ENCODE peak calls at places on chromosomes 5 and 9, in eight cellular contexts. U, X, W, M, I, V, E and Q are unnamed samples.
A peak's percentile ranks its signal among the peaks of the same experiment; 100 is the strongest.

GRCh38 chr9:96599298-96599697 is 20.3 kb downstream of the CDC14B start:
- DNase-seq in W (no peak), X (no peak), U (no peak), I (no peak), E (no peak), M (no peak), V (no peak), Q (no peak)

GRCh38 chr5:99639905-99640304 is 711.1 kb upstream of the CHD1 start:
- DNase-seq in W (no peak), M (no peak), I (no peak), V (no peak), E (no peak), X (no peak), U (no peak), Q (no peak)

GRCh38 chr9:114677418-114677817 is 4.6 kb downstream of the TEX48 start:
- DNase-seq in U (no peak), V (no peak), M (no peak), W (peak; percentile 100), X (no peak), I (peak; percentile 95), E (peak; percentile 18), Q (peak; percentile 99)

GRCh38 chr5:107705390-107706014 is 34.8 kb upstream of the EFNA5 start:
- DNase-seq in V (no peak), X (no peak), M (no peak), U (no peak), I (peak; percentile 13), E (no peak), W (peak; percentile 80), Q (peak; percentile 25)

GRCh38 chr5:107578051-107578635 is 92.6 kb downstream of the EFNA5 start:
- DNase-seq in M (no peak), V (no peak), W (peak; percentile 26), X (no peak), U (no peak), E (no peak), I (peak; percentile 28), Q (no peak)

GRCh38 chr5:154276236-154276792 is 85.8 kb downstream of the GALNT10 start:
- DNase-seq in E (no peak), X (no peak), W (no peak), M (no peak), V (no peak), I (no peak), U (no peak), Q (no peak)

GRCh38 chr5:3340471-3340870 is 255.2 kb upstream of the IRX1 start:
- DNase-seq in M (no peak), V (no peak), I (no peak), W (no peak), U (no peak), X (no peak), E (no peak), Q (no peak)

GRCh38 chr5:138078006-138078643 is 5.7 kb upstream of the WNT8A start:
- DNase-seq in I (no peak), W (no peak), M (peak; percentile 39), E (no peak), V (no peak), X (no peak), U (no peak), Q (no peak)

GRCh38 chr5:151692312-151692711 is 5.6 kb upstream of the SPARC start:
- DNase-seq in M (no peak), X (no peak), U (no peak), E (no peak), I (no peak), W (peak; percentile 19), V (no peak), Q (no peak)

GRCh38 chr9:124485936-124486335 is 21.3 kb downstream of the NR5A1 start:
- DNase-seq in X (no peak), E (no peak), W (no peak), U (no peak), V (no peak), I (no peak), M (no peak), Q (no peak)

GRCh38 chr5:14895301-14895700 is 23.7 kb upstream of the ANKH start:
- DNase-seq in W (no peak), X (no peak), U (no peak), M (no peak), V (no peak), I (no peak), E (peak; percentile 65), Q (no peak)

GRCh38 chr9:4327504-4328191 is 27.8 kb upstream of the GLIS3 start:
- DNase-seq in W (peak; percentile 84), I (no peak), X (no peak), M (peak; percentile 20), V (no peak), U (no peak), E (no peak), Q (no peak)

GRCh38 chr5:180670586-180671359 is 21.4 kb upstream of the FLT4 start:
- DNase-seq in U (peak; percentile 39), M (peak; percentile 78), I (peak; percentile 11), X (no peak), W (peak; percentile 40), V (no peak), E (peak; percentile 22), Q (peak; percentile 10)

GRCh38 chr5:180670157-180670556 is 20.8 kb upstream of the FLT4 start:
- DNase-seq in X (no peak), M (no peak), E (no peak), W (no peak), V (no peak), U (no peak), I (no peak), Q (no peak)

GRCh38 chr5:180675036-180675635 is 25.7 kb upstream of the FLT4 start:
- DNase-seq in E (no peak), V (no peak), M (no peak), I (no peak), U (no peak), X (no peak), W (no peak), Q (no peak)

GRCh38 chr5:180669661-180670060 is 20.3 kb upstream of the FLT4 start:
- DNase-seq in X (no peak), U (no peak), W (no peak), M (no peak), I (no peak), E (no peak), V (no peak), Q (no peak)

GRCh38 chr5:180673371-180674252 is 24.2 kb upstream of the FLT4 start:
- DNase-seq in U (no peak), X (no peak), W (no peak), I (no peak), V (no peak), E (no peak), M (peak; percentile 69), Q (no peak)
- TF ChIP-seq CTCF in U (no peak), X (no peak), W (no peak), I (no peak), V (no peak), E (no peak), M (peak; percentile 56), Q (no peak)

GRCh38 chr5:68250662-68251298 is 35.2 kb downstream of the PIK3R1 start:
- DNase-seq in E (no peak), V (no peak), X (no peak), W (no peak), I (no peak), U (no peak), M (no peak), Q (no peak)
- H3K4me3 ChIP-seq in E (no peak overlapping the region), V (no peak overlapping the region), X (peak overlapping the region; percentile 46), W (no peak overlapping the region), I (no peak overlapping the region), U (no peak overlapping the region), M (no peak overlapping the region), Q (no peak overlapping the region)

GRCh38 chr9:135862781-135863180 is 44.6 kb downstream of the CAMSAP1 start:
- DNase-seq in I (no peak), W (no peak), U (no peak), X (no peak), E (no peak), M (no peak), V (no peak), Q (no peak)
- H3K36me3 ChIP-seq in I (peaks cover 2% of the 10 kb centered on the region), W (no peaks in the 10 kb centered on the region), U (no peaks in the 10 kb centered on the region), X (peaks cover 10% of the 10 kb centered on the region), E (no peaks in the 10 kb centered on the region), M (no peaks in the 10 kb centered on the region), V (peaks cover under 1% of the 10 kb centered on the region), Q (peaks cover 1% of the 10 kb centered on the region)

GRCh38 chr5:102583663-102584062 is 84.9 kb upstream of the SLCO6A1 start:
- DNase-seq in U (peak; percentile 42), V (no peak), W (no peak), I (no peak), X (no peak), E (no peak), M (no peak), Q (no peak)
- TF ChIP-seq CTCF in U (peak; percentile 55), V (peak; percentile 39), W (peak; percentile 20), I (no peak), X (peak; percentile 46), E (peak; percentile 42), M (peak; percentile 63), Q (peak; percentile 38)

GRCh38 chr5:76649140-76649539 is 25.9 kb upstream of the F2RL2 start:
- DNase-seq in V (no peak), I (no peak), X (no peak), M (no peak), U (no peak), W (no peak), E (no peak), Q (no peak)

GRCh38 chr5:76638466-76638865 is 15.3 kb upstream of the F2RL2 start:
- DNase-seq in W (peak; percentile 38), E (no peak), V (no peak), I (no peak), X (no peak), M (no peak), U (peak; percentile 69), Q (no peak)

GRCh38 chr5:76641514-76642120 is 18.4 kb upstream of the F2RL2 start:
- DNase-seq in E (peak; percentile 61), V (no peak), I (no peak), M (peak; percentile 89), X (peak; percentile 21), U (peak; percentile 67), W (peak; percentile 69), Q (peak; percentile 31)

GRCh38 chr5:76642390-76643040 is 19.3 kb upstream of the F2RL2 start:
- DNase-seq in W (peak; percentile 89), I (no peak), M (no peak), X (no peak), E (no peak), U (no peak), V (no peak), Q (no peak)

DNA sequence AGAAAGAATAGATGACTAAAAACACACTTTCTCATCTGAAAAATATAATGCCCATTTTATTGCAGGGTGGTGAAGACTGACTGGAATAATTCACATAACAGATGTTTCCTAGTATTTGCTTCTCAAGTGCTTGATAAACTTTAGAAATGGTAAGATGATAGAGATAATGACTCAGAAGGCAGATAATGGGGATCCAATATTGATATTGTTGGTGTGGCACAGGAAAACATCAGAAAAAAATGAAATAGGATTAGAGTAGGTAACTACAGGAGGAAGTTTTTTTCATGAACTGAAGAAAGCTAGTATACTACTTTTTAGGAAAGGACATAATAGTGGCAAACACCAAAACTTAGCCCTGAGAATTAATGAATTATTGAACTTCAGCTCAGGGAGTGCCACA is 20.2 kb upstream of the F2RL2 start:
- DNase-seq in V (no peak), M (no peak), W (no peak), E (no peak), U (no peak), I (no peak), X (no peak), Q (no peak)
- H3K4me3 ChIP-seq in V (no peak overlapping the region), M (no peak overlapping the region), W (no peak overlapping the region), E (no peak overlapping the region), U (no peak overlapping the region), I (no peak overlapping the region), X (no peak overlapping the region), Q (no peak overlapping the region)